ENCODE peak calls at places on chromosomes 3 and 15, in four cellular contexts. One of them, this sample, is unnamed.

GRCh38 chr3:12869025-12869695 is 27.8 kb upstream of the RPL32 start:
- DNase-seq in T-helper 17 cell: no peak
- DNase-seq in RPMI8226: peak
- DNase-seq in NCI-H187 treated with DMSO at 0.1 percent for 48 hours: no peak
- DNase-seq in this sample: no peak

GRCh38 chr15:77830041-77830440 is 197.3 kb upstream of the LINGO1 start:
- DNase-seq in T-helper 17 cell: no peak
- DNase-seq in RPMI8226: no peak
- DNase-seq in NCI-H187 treated with DMSO at 0.1 percent for 48 hours: no peak
- DNase-seq in this sample: peak

GRCh38 chr3:197878427-197878826 is 71.6 kb upstream of the RPL35A start:
- DNase-seq in T-helper 17 cell: no peak
- DNase-seq in RPMI8226: no peak
- DNase-seq in NCI-H187 treated with DMSO at 0.1 percent for 48 hours: no peak
- DNase-seq in this sample: no peak

GRCh38 chr3:186998937-186999368 is 68.6 kb downstream of the ST6GAL1 start:
- DNase-seq in RPMI8226: no peak
- DNase-seq in T-helper 17 cell: no peak
- DNase-seq in NCI-H187 treated with DMSO at 0.1 percent for 48 hours: no peak
- DNase-seq in this sample: no peak

GRCh38 chr15:94164202-94164807 is 67.1 kb upstream of the MCTP2 start:
- DNase-seq in RPMI8226: peak
- DNase-seq in T-helper 17 cell: peak
- DNase-seq in NCI-H187 treated with DMSO at 0.1 percent for 48 hours: no peak
- DNase-seq in this sample: peak

GRCh38 chr3:129560931-129561594 is 18.1 kb downstream of the H1-8 start:
- DNase-seq in T-helper 17 cell: no peak
- DNase-seq in NCI-H187 treated with DMSO at 0.1 percent for 48 hours: no peak
- DNase-seq in RPMI8226: no peak
- DNase-seq in this sample: peak

GRCh38 chr15:31554261-31554660 is 227.6 kb downstream of the KLF13 start:
- DNase-seq in T-helper 17 cell: no peak
- DNase-seq in RPMI8226: no peak
- DNase-seq in NCI-H187 treated with DMSO at 0.1 percent for 48 hours: no peak
- DNase-seq in this sample: peak

GRCh38 chr15:78638658-78639314 is 2.2 kb downstream of the CHRNB4 start:
- DNase-seq in T-helper 17 cell: peak
- DNase-seq in NCI-H187 treated with DMSO at 0.1 percent for 48 hours: no peak
- DNase-seq in RPMI8226: peak
- DNase-seq in this sample: peak

GRCh38 chr3:53056442-53056841 is 10.6 kb upstream of the SFMBT1 start:
- DNase-seq in T-helper 17 cell: no peak
- DNase-seq in RPMI8226: peak
- DNase-seq in NCI-H187 treated with DMSO at 0.1 percent for 48 hours: no peak
- DNase-seq in this sample: no peak

GRCh38 chr15:34324933-34325332 is 12.6 kb downstream of the SLC12A6 start:
- DNase-seq in T-helper 17 cell: no peak
- DNase-seq in RPMI8226: no peak
- DNase-seq in NCI-H187 treated with DMSO at 0.1 percent for 48 hours: no peak
- DNase-seq in this sample: no peak

GRCh38 chr15:59792359-59792758 is 103.2 kb upstream of the BNIP2 start:
- DNase-seq in T-helper 17 cell: peak
- DNase-seq in RPMI8226: no peak
- DNase-seq in NCI-H187 treated with DMSO at 0.1 percent for 48 hours: no peak
- DNase-seq in this sample: no peak

GRCh38 chr15:47514251-47514652 is 203.1 kb upstream of the SEMA6D start:
- DNase-seq in T-helper 17 cell: no peak
- DNase-seq in RPMI8226: no peak
- DNase-seq in NCI-H187 treated with DMSO at 0.1 percent for 48 hours: no peak
- DNase-seq in this sample: peak

GRCh38 chr15:74525328-74525727 is 15.7 kb upstream of the ARID3B start:
- DNase-seq in RPMI8226: no peak
- DNase-seq in T-helper 17 cell: no peak
- DNase-seq in NCI-H187 treated with DMSO at 0.1 percent for 48 hours: no peak
- DNase-seq in this sample: no peak

GRCh38 chr3:171251842-171252241 is 208.4 kb downstream of the TNIK start:
- DNase-seq in NCI-H187 treated with DMSO at 0.1 percent for 48 hours: no peak
- DNase-seq in RPMI8226: no peak
- DNase-seq in T-helper 17 cell: peak
- DNase-seq in this sample: no peak

GRCh38 chr3:41464401-41464800 is 265.1 kb downstream of the CTNNB1 start:
- DNase-seq in NCI-H187 treated with DMSO at 0.1 percent for 48 hours: no peak
- DNase-seq in T-helper 17 cell: no peak
- DNase-seq in RPMI8226: no peak
- DNase-seq in this sample: peak

GRCh38 chr3:87448559-87448958 is 172.2 kb upstream of the POU1F1 start:
- DNase-seq in T-helper 17 cell: no peak
- DNase-seq in NCI-H187 treated with DMSO at 0.1 percent for 48 hours: no peak
- DNase-seq in RPMI8226: no peak
- DNase-seq in this sample: no peak

GRCh38 chr15:83111149-83111548 is 3.7 kb downstream of the TM6SF1 start:
- DNase-seq in NCI-H187 treated with DMSO at 0.1 percent for 48 hours: no peak
- DNase-seq in RPMI8226: no peak
- DNase-seq in T-helper 17 cell: no peak
- DNase-seq in this sample: no peak

GRCh38 chr15:101088788-101089578 is 162.9 kb downstream of the CHSY1 start:
- DNase-seq in T-helper 17 cell: peak
- DNase-seq in NCI-H187 treated with DMSO at 0.1 percent for 48 hours: peak
- DNase-seq in RPMI8226: peak
- DNase-seq in this sample: peak

GRCh38 chr3:66394261-66395249 is 106.3 kb downstream of the LRIG1 start:
- DNase-seq in RPMI8226: no peak
- DNase-seq in NCI-H187 treated with DMSO at 0.1 percent for 48 hours: no peak
- DNase-seq in T-helper 17 cell: no peak
- DNase-seq in this sample: no peak

GRCh38 chr3:46931631-46932441 is 44.7 kb downstream of the CCDC12 start:
- DNase-seq in RPMI8226: peak
- DNase-seq in T-helper 17 cell: no peak
- DNase-seq in NCI-H187 treated with DMSO at 0.1 percent for 48 hours: no peak
- DNase-seq in this sample: peak

GRCh38 chr3:175851541-175851940 is 992.4 kb downstream of the NAALADL2 start:
- DNase-seq in T-helper 17 cell: no peak
- DNase-seq in RPMI8226: no peak
- DNase-seq in NCI-H187 treated with DMSO at 0.1 percent for 48 hours: no peak
- DNase-seq in this sample: no peak

GRCh38 chr15:65312400-65312916 is 8.0 kb downstream of the RNU5B-1 start:
- DNase-seq in RPMI8226: no peak
- DNase-seq in T-helper 17 cell: no peak
- DNase-seq in NCI-H187 treated with DMSO at 0.1 percent for 48 hours: no peak
- DNase-seq in this sample: no peak

GRCh38 chr3:50028336-50028735 is 60.4 kb upstream of the RBM5 start:
- DNase-seq in RPMI8226: no peak
- DNase-seq in T-helper 17 cell: no peak
- DNase-seq in NCI-H187 treated with DMSO at 0.1 percent for 48 hours: no peak
- DNase-seq in this sample: peak

GRCh38 chr15:90082140-90082713 is 20.0 kb downstream of the IDH2 start:
- DNase-seq in NCI-H187 treated with DMSO at 0.1 percent for 48 hours: no peak
- DNase-seq in T-helper 17 cell: no peak
- DNase-seq in RPMI8226: no peak
- DNase-seq in this sample: no peak

GRCh38 chr15:41499109-41499851 is 5.6 kb downstream of the ITPKA start:
- DNase-seq in NCI-H187 treated with DMSO at 0.1 percent for 48 hours: no peak
- DNase-seq in RPMI8226: no peak
- DNase-seq in T-helper 17 cell: no peak
- DNase-seq in this sample: no peak

GRCh38 chr3:67521053-67521646 is 133.3 kb downstream of the SUCLG2 start:
- DNase-seq in NCI-H187 treated with DMSO at 0.1 percent for 48 hours: no peak
- DNase-seq in T-helper 17 cell: no peak
- DNase-seq in RPMI8226: no peak
- DNase-seq in this sample: no peak

GRCh38 chr3:184334470-184335158 is 2.8 kb upstream of the FAM131A start:
- DNase-seq in NCI-H187 treated with DMSO at 0.1 percent for 48 hours: no peak
- DNase-seq in RPMI8226: no peak
- DNase-seq in T-helper 17 cell: no peak
- DNase-seq in this sample: peak

GRCh38 chr15:84833447-84833846 is 16.3 kb downstream of the ALPK3 start:
- DNase-seq in T-helper 17 cell: no peak
- DNase-seq in RPMI8226: peak
- DNase-seq in NCI-H187 treated with DMSO at 0.1 percent for 48 hours: no peak
- DNase-seq in this sample: peak

GRCh38 chr3:66836363-66837152 is 161.5 kb upstream of the KBTBD8 start:
- DNase-seq in T-helper 17 cell: no peak
- DNase-seq in NCI-H187 treated with DMSO at 0.1 percent for 48 hours: no peak
- DNase-seq in RPMI8226: no peak
- DNase-seq in this sample: no peak

This sample was measured in HFFc6.